ENCODE peak calls at places on chromosome 1, in seven cellular contexts. C, S, Z, T, G, U and B are unnamed samples.

GRCh38 chr1:118494998-118495397 is 310.0 kb upstream of the SPAG17 start:
- DNase-seq in S (no peak), G (no peak), Z (no peak), U (no peak), C (no peak), T (no peak), B (no peak)

GRCh38 chr1:219318826-219319225 is 145.1 kb downstream of the LYPLAL1 start:
- DNase-seq in U (no peak), Z (no peak), C (no peak), S (no peak), G (no peak), T (no peak), B (no peak)

GRCh38 chr1:20112279-20113000 is 6.9 kb downstream of the PLA2G2D start:
- DNase-seq in C (no peak), G (no peak), Z (no peak), S (no peak), U (no peak), T (no peak), B (no peak)

GRCh38 chr1:205058853-205059252 is 15.8 kb downstream of the CNTN2 start:
- DNase-seq in S (no peak), U (no peak), Z (no peak), G (no peak), C (no peak), T (no peak), B (no peak)

GRCh38 chr1:2258996-2259395 is 30.9 kb downstream of the SKI start:
- DNase-seq in C (no peak), T (no peak), U (no peak), G (no peak), Z (no peak), S (no peak), B (no peak)

GRCh38 chr1:16173447-16174260 is 17.8 kb upstream of the EPHA2 start:
- DNase-seq in G (no peak), S (no peak), T (no peak), C (no peak), Z (no peak), U (peak; percentile 68), B (no peak)

GRCh38 chr1:232459087-232459486 is 170.8 kb downstream of the SIPA1L2 start:
- DNase-seq in Z (no peak), C (no peak), T (no peak), U (no peak), S (no peak), G (no peak), B (no peak)

GRCh38 chr1:109877320-109877771 is 33.3 kb upstream of the CSF1 start:
- DNase-seq in T (peak; percentile 77), S (no peak), C (no peak), G (no peak), Z (no peak), U (peak; percentile 84), B (peak; percentile 88)

GRCh38 chr1:201530741-201531521 is 8.0 kb upstream of the NAV1 start:
- DNase-seq in C (peak; percentile 53), T (peak; percentile 87), Z (no peak), S (no peak), G (peak; percentile 91), U (peak; percentile 81), B (peak; percentile 93)

GRCh38 chr1:98761238-98761637 is 99.7 kb downstream of the SNX7 start:
- DNase-seq in S (no peak), U (no peak), T (no peak), C (peak; percentile 5), G (peak; percentile 11), Z (no peak), B (no peak)

GRCh38 chr1:240138867-240139266 is 47.2 kb downstream of the FMN2 start:
- DNase-seq in T (no peak), Z (no peak), S (no peak), U (no peak), C (no peak), G (no peak), B (no peak)

GRCh38 chr1:30912913-30913652 is 4.5 kb upstream of the SDC3 start:
- DNase-seq in T (no peak), Z (no peak), C (no peak), S (no peak), G (no peak), U (no peak), B (peak; percentile 87)

GRCh38 chr1:37556712-37557196 is at the start of gene DNALI1:
- DNase-seq in S (no peak), G (peak; percentile 82), U (peak; percentile 92), T (peak; percentile 94), C (peak; percentile 61), Z (no peak), B (peak; percentile 76)

GRCh38 chr1:11764519-11764918 is 2.5 kb downstream of the C1orf167 start:
- DNase-seq in G (no peak), T (no peak), U (no peak), S (no peak), Z (no peak), C (no peak), B (no peak)

GRCh38 chr1:44621841-44622286 is 52.4 kb downstream of the TMEM53 start:
- DNase-seq in U (no peak), Z (no peak), G (no peak), S (no peak), C (no peak), T (no peak), B (no peak)

GRCh38 chr1:220691039-220691684 is 999 bp downstream of the C1orf115 start:
- DNase-seq in U (no peak), G (no peak), Z (no peak), S (no peak), C (no peak), T (no peak), B (no peak)

GRCh38 chr1:214791961-214792360 is 189.0 kb downstream of the CENPF start:
- DNase-seq in G (no peak), U (peak; percentile 41), T (no peak), S (no peak), C (no peak), Z (no peak), B (no peak)

GRCh38 chr1:29974345-29974744 is 738.0 kb downstream of the PTPRU start:
- DNase-seq in T (no peak), S (no peak), C (peak; percentile 5), U (peak; percentile 85), G (peak; percentile 36), Z (no peak), B (no peak)

GRCh38 chr1:96388421-96389310 is 332.9 kb upstream of the PTBP2 start:
- DNase-seq in T (no peak), C (no peak), U (peak; percentile 50), S (no peak), G (no peak), Z (no peak), B (no peak)

DNA sequence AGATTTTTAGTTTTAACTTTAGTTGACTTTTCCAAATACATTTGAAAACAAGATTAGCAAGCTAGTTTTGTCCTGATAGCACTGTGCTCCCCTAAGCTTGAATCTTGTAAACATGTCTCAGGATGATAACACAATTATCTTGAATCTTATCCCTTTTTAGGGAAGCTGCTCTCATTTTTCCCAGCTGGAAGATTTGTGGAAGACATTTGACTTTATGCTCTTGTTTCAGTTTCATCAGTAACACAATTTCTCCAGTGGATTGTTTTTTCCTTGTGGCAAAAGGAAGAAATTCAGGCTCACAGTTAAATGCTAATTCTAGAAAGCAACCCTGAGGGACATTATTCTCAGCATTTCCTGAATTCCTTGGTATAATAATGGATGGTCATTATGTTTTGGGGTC is 88.8 kb downstream of the CDC7 start:
- DNase-seq in C (no peak), U (no peak), T (no peak), S (no peak), G (no peak), Z (no peak), B (no peak)
- H3K4me3 ChIP-seq in C (no peak overlapping the region), U (no peak overlapping the region), T (no peak overlapping the region), S (no peak overlapping the region), G (no peak overlapping the region), Z (no peak overlapping the region), B (no peak overlapping the region)

GRCh38 chr1:53047737-53048344 is 14.2 kb upstream of the PODN start:
- DNase-seq in G (peak; percentile 82), C (no peak), T (no peak), Z (no peak), S (no peak), U (peak; percentile 79), B (no peak)
- H3K4me3 ChIP-seq in G (no peak overlapping the region), C (no peak overlapping the region), T (no peak overlapping the region), Z (no peak overlapping the region), S (no peak overlapping the region), U (no peak overlapping the region), B (no peak overlapping the region)

GRCh38 chr1:244445320-244446181 is 6.2 kb downstream of the ADSS2 start:
- DNase-seq in S (no peak), T (no peak), C (no peak), Z (no peak), U (no peak), G (no peak), B (no peak)
- H3K4me3 ChIP-seq in S (no peak overlapping the region), T (no peak overlapping the region), C (no peak overlapping the region), Z (no peak overlapping the region), U (no peak overlapping the region), G (no peak overlapping the region), B (no peak overlapping the region)

GRCh38 chr1:181936768-181937581 is 124.5 kb downstream of the ZNF648 start:
- DNase-seq in Z (no peak), G (peak; percentile 60), U (no peak), S (peak; percentile 70), C (peak; percentile 92), T (no peak), B (no peak)
- H3K4me3 ChIP-seq in Z (no peak overlapping the region), G (no peak overlapping the region), U (no peak overlapping the region), S (no peak overlapping the region), C (peak overlapping the region; percentile 21), T (no peak overlapping the region), B (no peak overlapping the region)

GRCh38 chr1:230768903-230769570 is 21.8 kb downstream of the CAPN9 start:
- DNase-seq in G (no peak), U (peak; percentile 27), C (no peak), T (no peak), Z (no peak), S (no peak), B (no peak)
- H3K4me3 ChIP-seq in G (no peak overlapping the region), U (no peak overlapping the region), C (no peak overlapping the region), T (no peak overlapping the region), Z (no peak overlapping the region), S (no peak overlapping the region), B (no peak overlapping the region)

DNA sequence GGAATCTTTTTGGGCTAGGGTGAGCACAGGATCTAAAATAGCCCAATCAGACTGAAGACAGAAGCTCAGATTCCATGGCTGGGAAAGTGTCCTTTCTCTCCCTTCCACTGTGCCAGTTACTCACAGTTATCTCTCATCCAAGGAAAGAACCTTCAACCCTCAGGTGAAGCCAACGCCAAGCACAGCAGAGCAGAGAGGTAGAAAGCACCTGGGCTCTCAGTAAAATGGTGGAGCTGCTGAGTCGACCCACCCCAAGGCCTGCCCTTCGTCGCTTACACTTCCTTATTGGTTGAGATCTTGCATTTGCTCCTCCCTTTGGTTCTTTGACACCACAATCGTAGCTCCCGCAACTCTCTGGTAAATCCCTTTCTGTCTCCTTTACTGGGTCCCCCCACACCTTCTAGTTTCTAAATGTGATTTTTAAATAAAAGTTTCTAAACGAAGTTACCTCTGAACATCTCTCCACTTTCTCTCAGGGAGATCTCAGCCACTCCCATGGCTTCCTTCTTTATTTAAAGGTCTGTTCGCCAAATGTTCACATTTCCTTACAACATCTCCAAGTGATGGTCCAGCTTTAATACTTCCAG is 27.5 kb upstream of the SLC30A1 start:
- DNase-seq in S (peak; percentile 36), U (no peak), T (no peak), G (no peak), C (peak; percentile 75), Z (no peak), B (no peak)
- H3K4me3 ChIP-seq in S (peak overlapping the region; percentile 57), U (no peak overlapping the region), T (no peak overlapping the region), G (no peak overlapping the region), C (peak overlapping the region; percentile 76), Z (no peak overlapping the region), B (peak overlapping the region; percentile 10)